ENCODE peak calls at places on chromosomes 16 and 17, in nine cellular contexts. S, Z, V, I, F, P, U, W and D are unnamed samples.

GRCh38 chr16:53745753-53746258 is 41.9 kb downstream of the FTO start:
- DNase-seq in S (no peak), Z (peak), V (no peak), I (no peak), F (no peak), P (no peak), U (no peak), W (peak), D (no peak)

GRCh38 chr16:52963471-52963870 is 89.2 kb downstream of the CHD9NB start:
- DNase-seq in S (no peak), Z (no peak), V (no peak), I (no peak), F (no peak), P (no peak), U (no peak), W (no peak), D (no peak)

GRCh38 chr16:28589930-28590329 is 6.9 kb downstream of the SULT1A2 start:
- DNase-seq in S (no peak), Z (no peak), V (no peak), I (no peak), F (no peak), P (no peak), U (no peak), W (no peak), D (no peak)

GRCh38 chr16:70738083-70738977 is 52.5 kb upstream of the MTSS2 start:
- DNase-seq in S (no peak), Z (peak), V (peak), I (peak), F (no peak), P (no peak), U (no peak), W (peak), D (no peak)

GRCh38 chr17:37698856-37699255 is 46.0 kb downstream of the HNF1B start:
- DNase-seq in S (no peak), Z (no peak), V (no peak), I (no peak), F (no peak), P (no peak), U (no peak), W (no peak), D (no peak)

GRCh38 chr17:77503293-77503655 is 362.5 kb downstream of the SEC14L1 start:
- DNase-seq in S (no peak), Z (no peak), V (no peak), I (no peak), F (no peak), P (no peak), U (no peak), W (no peak), D (no peak)

GRCh38 chr16:51119576-51120288 is 31.3 kb downstream of the SALL1 start:
- DNase-seq in S (no peak), Z (peak), V (no peak), I (no peak), F (no peak), P (no peak), U (no peak), W (no peak), D (no peak)

GRCh38 chr17:7496470-7497227 is 12.5 kb downstream of the POLR2A start:
- DNase-seq in S (no peak), Z (no peak), V (no peak), I (no peak), F (no peak), P (no peak), U (no peak), W (no peak), D (no peak)

GRCh38 chr17:77867308-77867781 is 91.2 kb upstream of the TNRC6C start:
- DNase-seq in S (no peak), Z (no peak), V (no peak), I (peak), F (no peak), P (no peak), U (no peak), W (no peak), D (no peak)

GRCh38 chr16:8796469-8797363 is 723 bp downstream of the TMEM186 start:
- DNase-seq in S (peak), Z (no peak), V (no peak), I (no peak), F (no peak), P (no peak), U (no peak), W (peak), D (no peak)

GRCh38 chr17:40522961-40523310 is 21.5 kb upstream of the TNS4 start:
- DNase-seq in S (no peak), Z (no peak), V (no peak), I (no peak), F (no peak), P (no peak), U (no peak), W (no peak), D (no peak)

GRCh38 chr17:17507465-17508011 is 11.3 kb upstream of the RASD1 start:
- DNase-seq in S (peak), Z (no peak), V (no peak), I (no peak), F (no peak), P (no peak), U (no peak), W (no peak), D (no peak)

GRCh38 chr17:16987830-16988601 is 16.1 kb upstream of the TNFRSF13B start:
- DNase-seq in S (no peak), Z (peak), V (peak), I (peak), F (no peak), P (no peak), U (no peak), W (peak), D (no peak)

GRCh38 chr17:32869345-32870026 is 7.4 kb downstream of the MYO1D start:
- DNase-seq in S (no peak), Z (no peak), V (no peak), I (no peak), F (no peak), P (no peak), U (no peak), W (no peak), D (no peak)

GRCh38 chr16:86934581-86935322 is 356.4 kb downstream of the FOXL1 start:
- DNase-seq in S (no peak), Z (no peak), V (no peak), I (no peak), F (no peak), P (no peak), U (no peak), W (no peak), D (no peak)

GRCh38 chr17:80781851-80782277 is 209.8 kb upstream of the CHMP6 start:
- DNase-seq in S (no peak), Z (no peak), V (no peak), I (no peak), F (no peak), P (no peak), U (no peak), W (no peak), D (no peak)

GRCh38 chr16:46746821-46747776 is 1.0 kb downstream of the MYLK3 start:
- DNase-seq in S (no peak), Z (no peak), V (no peak), I (no peak), F (no peak), P (no peak), U (no peak), W (no peak), D (peak)

GRCh38 chr16:11610121-11610505 is 23.4 kb upstream of the LITAF start:
- DNase-seq in S (no peak), Z (no peak), V (no peak), I (no peak), F (no peak), P (no peak), U (no peak), W (no peak), D (no peak)

GRCh38 chr16:27550582-27550920 is 607 bp downstream of the KATNIP start:
- DNase-seq in S (no peak), Z (no peak), V (no peak), I (no peak), F (no peak), P (no peak), U (no peak), W (no peak), D (peak)

GRCh38 chr16:66553223-66553622 is 847 bp downstream of the CKLF start:
- DNase-seq in S (no peak), Z (peak), V (no peak), I (peak), F (no peak), P (no peak), U (no peak), W (no peak), D (no peak)

GRCh38 chr17:79097226-79098055 is 22.8 kb downstream of the ENGASE start:
- DNase-seq in S (no peak), Z (no peak), V (no peak), I (no peak), F (no peak), P (no peak), U (no peak), W (no peak), D (no peak)

GRCh38 chr17:29847527-29847931 is 82.5 kb downstream of the SSH2 start:
- DNase-seq in S (no peak), Z (no peak), V (no peak), I (no peak), F (no peak), P (no peak), U (no peak), W (no peak), D (no peak)